ENCODE peak calls at places on chromosomes 2 and 18, in eight cellular contexts. One of them, this sample, is unnamed.
A peak's percentile ranks its signal among the peaks of the same experiment; 100 is the strongest.

GRCh38 chr2:149908731-149909690 is 321.4 kb upstream of the MMADHC start:
- DNase-seq in PC-9: no peak
- DNase-seq in HCT116: no peak
- DNase-seq in K562: no peak
- DNase-seq in OCI-LY7: no peak
- DNase-seq in hepatocyte: peak; percentile 14
- DNase-seq in fibroblast of lung: peak; percentile 56
- DNase-seq in GM23338: no peak
- DNase-seq in this sample: no peak

GRCh38 chr2:122955761-122956160 is 1069.3 kb upstream of the CNTNAP5 start:
- DNase-seq in PC-9: no peak
- DNase-seq in HCT116: no peak
- DNase-seq in K562: no peak
- DNase-seq in OCI-LY7: no peak
- DNase-seq in hepatocyte: peak; percentile 3
- DNase-seq in fibroblast of lung: no peak
- DNase-seq in GM23338: no peak
- DNase-seq in this sample: no peak

GRCh38 chr2:152513681-152514080 is 178.7 kb downstream of the FMNL2 start:
- DNase-seq in PC-9: peak; percentile 74
- DNase-seq in HCT116: peak; percentile 22
- DNase-seq in K562: no peak
- DNase-seq in OCI-LY7: no peak
- DNase-seq in hepatocyte: no peak
- DNase-seq in fibroblast of lung: peak; percentile 77
- DNase-seq in GM23338: no peak
- DNase-seq in this sample: peak; percentile 25

GRCh38 chr2:132484144-132484543 is 67.5 kb downstream of the GPR39 start:
- DNase-seq in PC-9: no peak
- DNase-seq in HCT116: no peak
- DNase-seq in K562: no peak
- DNase-seq in OCI-LY7: no peak
- DNase-seq in hepatocyte: no peak
- DNase-seq in fibroblast of lung: no peak
- DNase-seq in GM23338: no peak
- DNase-seq in this sample: no peak

GRCh38 chr2:71347517-71347916 is 15.9 kb downstream of the ZNF638 start:
- DNase-seq in PC-9: no peak
- DNase-seq in HCT116: no peak
- DNase-seq in K562: peak; percentile 26
- DNase-seq in OCI-LY7: peak; percentile 6
- DNase-seq in hepatocyte: peak; percentile 27
- DNase-seq in fibroblast of lung: peak; percentile 18
- DNase-seq in GM23338: peak; percentile 45
- DNase-seq in this sample: no peak

GRCh38 chr2:135744761-135745314 is 3.2 kb downstream of the UBXN4 start:
- DNase-seq in PC-9: no peak
- DNase-seq in HCT116: no peak
- DNase-seq in K562: peak; percentile 32
- DNase-seq in OCI-LY7: peak; percentile 65
- DNase-seq in hepatocyte: peak; percentile 39
- DNase-seq in fibroblast of lung: peak; percentile 11
- DNase-seq in GM23338: peak; percentile 52
- DNase-seq in this sample: peak; percentile 57

GRCh38 chr18:9922592-9923308 is 8.9 kb downstream of the VAPA start:
- DNase-seq in PC-9: no peak
- DNase-seq in HCT116: no peak
- DNase-seq in K562: no peak
- DNase-seq in OCI-LY7: no peak
- DNase-seq in hepatocyte: no peak
- DNase-seq in fibroblast of lung: no peak
- DNase-seq in GM23338: no peak
- DNase-seq in this sample: no peak

GRCh38 chr2:108401800-108402199 is 24.0 kb downstream of the SULT1C4 start:
- DNase-seq in PC-9: no peak
- DNase-seq in HCT116: no peak
- DNase-seq in K562: peak; percentile 31
- DNase-seq in OCI-LY7: no peak
- DNase-seq in hepatocyte: no peak
- DNase-seq in fibroblast of lung: no peak
- DNase-seq in GM23338: no peak
- DNase-seq in this sample: no peak

GRCh38 chr18:37499008-37499407 is 66.6 kb downstream of the CELF4 start:
- DNase-seq in PC-9: no peak
- DNase-seq in HCT116: no peak
- DNase-seq in K562: no peak
- DNase-seq in OCI-LY7: no peak
- DNase-seq in hepatocyte: no peak
- DNase-seq in fibroblast of lung: no peak
- DNase-seq in GM23338: no peak
- DNase-seq in this sample: no peak

GRCh38 chr2:40123746-40124145 is 328.1 kb downstream of the SLC8A1 start:
- DNase-seq in PC-9: no peak
- DNase-seq in HCT116: no peak
- DNase-seq in K562: no peak
- DNase-seq in OCI-LY7: no peak
- DNase-seq in hepatocyte: no peak
- DNase-seq in fibroblast of lung: no peak
- DNase-seq in GM23338: no peak
- DNase-seq in this sample: no peak

GRCh38 chr18:49491534-49491856 is 4.5 kb upstream of the C18orf32 start:
- DNase-seq in PC-9: no peak
- DNase-seq in HCT116: no peak
- DNase-seq in K562: no peak
- DNase-seq in OCI-LY7: no peak
- DNase-seq in hepatocyte: no peak
- DNase-seq in fibroblast of lung: no peak
- DNase-seq in GM23338: no peak
- DNase-seq in this sample: no peak

GRCh38 chr18:63158676-63159291 is 160.8 kb downstream of the BCL2 start:
- DNase-seq in PC-9: no peak
- DNase-seq in HCT116: no peak
- DNase-seq in K562: no peak
- DNase-seq in OCI-LY7: no peak
- DNase-seq in hepatocyte: no peak
- DNase-seq in fibroblast of lung: no peak
- DNase-seq in GM23338: no peak
- DNase-seq in this sample: no peak

GRCh38 chr2:72112421-72112820 is 35.2 kb downstream of the CYP26B1 start:
- DNase-seq in PC-9: no peak
- DNase-seq in HCT116: no peak
- DNase-seq in K562: no peak
- DNase-seq in OCI-LY7: no peak
- DNase-seq in hepatocyte: no peak
- DNase-seq in fibroblast of lung: peak; percentile 70
- DNase-seq in GM23338: no peak
- DNase-seq in this sample: no peak

GRCh38 chr18:49133112-49133511 is 182.3 kb upstream of the SMAD7 start:
- DNase-seq in PC-9: no peak
- DNase-seq in HCT116: no peak
- DNase-seq in K562: no peak
- DNase-seq in OCI-LY7: no peak
- DNase-seq in hepatocyte: no peak
- DNase-seq in fibroblast of lung: no peak
- DNase-seq in GM23338: no peak
- DNase-seq in this sample: no peak

GRCh38 chr2:122100371-122101150 is 345.1 kb downstream of the TSN start:
- DNase-seq in PC-9: no peak
- DNase-seq in HCT116: no peak
- DNase-seq in K562: no peak
- DNase-seq in OCI-LY7: no peak
- DNase-seq in hepatocyte: no peak
- DNase-seq in fibroblast of lung: peak; percentile 87
- DNase-seq in GM23338: peak; percentile 41
- DNase-seq in this sample: no peak

GRCh38 chr2:190538201-190538600 is 3.7 kb upstream of the NEMP2 start:
- DNase-seq in PC-9: no peak
- DNase-seq in HCT116: no peak
- DNase-seq in K562: no peak
- DNase-seq in OCI-LY7: no peak
- DNase-seq in hepatocyte: no peak
- DNase-seq in fibroblast of lung: no peak
- DNase-seq in GM23338: no peak
- DNase-seq in this sample: no peak

GRCh38 chr18:685438-685837 is 27.0 kb downstream of the ENOSF1 start:
- DNase-seq in PC-9: no peak
- DNase-seq in HCT116: peak; percentile 13
- DNase-seq in K562: peak; percentile 67
- DNase-seq in OCI-LY7: no peak
- DNase-seq in hepatocyte: no peak
- DNase-seq in fibroblast of lung: no peak
- DNase-seq in GM23338: peak; percentile 52
- DNase-seq in this sample: no peak

GRCh38 chr18:40197711-40198110 is 1757.3 kb upstream of the PIK3C3 start:
- DNase-seq in PC-9: no peak
- DNase-seq in HCT116: no peak
- DNase-seq in K562: no peak
- DNase-seq in OCI-LY7: no peak
- DNase-seq in hepatocyte: no peak
- DNase-seq in fibroblast of lung: no peak
- DNase-seq in GM23338: no peak
- DNase-seq in this sample: no peak
- H3K79me2 ChIP-seq in PC-9: no peaks in the 10 kb centered on the region
- H3K79me2 ChIP-seq in HCT116: no peaks in the 10 kb centered on the region
- H3K79me2 ChIP-seq in K562: no peaks in the 10 kb centered on the region
- H3K79me2 ChIP-seq in OCI-LY7: no peaks in the 10 kb centered on the region
- H3K79me2 ChIP-seq in hepatocyte: no peaks in the 10 kb centered on the region
- H3K79me2 ChIP-seq in fibroblast of lung: no peaks in the 10 kb centered on the region
- H3K79me2 ChIP-seq in GM23338: no peaks in the 10 kb centered on the region
- H3K79me2 ChIP-seq in this sample: no peaks in the 10 kb centered on the region

GRCh38 chr18:13473751-13474150 is 252.6 kb downstream of the FAM210A start:
- DNase-seq in PC-9: no peak
- DNase-seq in HCT116: no peak
- DNase-seq in K562: no peak
- DNase-seq in OCI-LY7: no peak
- DNase-seq in hepatocyte: no peak
- DNase-seq in fibroblast of lung: peak; percentile 6
- DNase-seq in GM23338: no peak
- DNase-seq in this sample: no peak
- H3K79me2 ChIP-seq in PC-9: no peaks in the 10 kb centered on the region
- H3K79me2 ChIP-seq in HCT116: no peaks in the 10 kb centered on the region
- H3K79me2 ChIP-seq in K562: no peaks in the 10 kb centered on the region
- H3K79me2 ChIP-seq in OCI-LY7: no peaks in the 10 kb centered on the region
- H3K79me2 ChIP-seq in hepatocyte: no peaks in the 10 kb centered on the region
- H3K79me2 ChIP-seq in fibroblast of lung: no peaks in the 10 kb centered on the region
- H3K79me2 ChIP-seq in GM23338: no peaks in the 10 kb centered on the region
- H3K79me2 ChIP-seq in this sample: no peaks in the 10 kb centered on the region

GRCh38 chr2:235639387-235639786 is 145.5 kb downstream of the AGAP1 start:
- DNase-seq in PC-9: no peak
- DNase-seq in HCT116: no peak
- DNase-seq in K562: no peak
- DNase-seq in OCI-LY7: no peak
- DNase-seq in hepatocyte: peak; percentile 65
- DNase-seq in fibroblast of lung: peak; percentile 83
- DNase-seq in GM23338: no peak
- DNase-seq in this sample: no peak

GRCh38 chr2:235641333-235641732 is 147.5 kb downstream of the AGAP1 start:
- DNase-seq in PC-9: no peak
- DNase-seq in HCT116: no peak
- DNase-seq in K562: no peak
- DNase-seq in OCI-LY7: no peak
- DNase-seq in hepatocyte: no peak
- DNase-seq in fibroblast of lung: peak; percentile 63
- DNase-seq in GM23338: peak; percentile 28
- DNase-seq in this sample: no peak

GRCh38 chr2:235641956-235642355 is 148.1 kb downstream of the AGAP1 start:
- DNase-seq in PC-9: no peak
- DNase-seq in HCT116: no peak
- DNase-seq in K562: no peak
- DNase-seq in OCI-LY7: no peak
- DNase-seq in hepatocyte: no peak
- DNase-seq in fibroblast of lung: no peak
- DNase-seq in GM23338: peak; percentile 18
- DNase-seq in this sample: no peak

GRCh38 chr2:235639885-235640284 is 146.0 kb downstream of the AGAP1 start:
- DNase-seq in PC-9: no peak
- DNase-seq in HCT116: no peak
- DNase-seq in K562: no peak
- DNase-seq in OCI-LY7: no peak
- DNase-seq in hepatocyte: no peak
- DNase-seq in fibroblast of lung: no peak
- DNase-seq in GM23338: no peak
- DNase-seq in this sample: no peak

DNA sequence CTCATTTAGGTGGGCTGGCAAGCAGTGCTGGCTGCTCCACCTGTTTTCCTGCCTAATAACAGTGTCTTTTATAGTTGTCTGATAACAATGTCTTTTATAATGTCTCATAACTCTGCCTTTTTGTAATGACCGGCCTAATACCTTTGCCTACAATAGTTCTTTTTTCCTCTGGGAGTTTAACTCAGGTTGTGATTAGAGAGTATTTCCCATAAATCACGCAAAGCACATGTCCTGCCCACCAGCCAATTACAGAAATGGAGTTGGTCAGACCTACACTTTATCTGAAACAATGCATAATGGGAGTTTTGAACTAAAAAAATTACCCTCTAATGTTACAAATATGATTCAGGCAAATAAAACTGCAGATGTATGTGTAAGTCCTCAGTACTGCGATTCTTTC is 147.1 kb downstream of the AGAP1 start:
- DNase-seq in PC-9: no peak
- DNase-seq in HCT116: no peak
- DNase-seq in K562: no peak
- DNase-seq in OCI-LY7: no peak
- DNase-seq in hepatocyte: no peak
- DNase-seq in fibroblast of lung: no peak
- DNase-seq in GM23338: no peak
- DNase-seq in this sample: no peak
- H3K79me2 ChIP-seq in PC-9: peaks cover 94% of the 10 kb centered on the region
- H3K79me2 ChIP-seq in HCT116: peaks cover 86% of the 10 kb centered on the region
- H3K79me2 ChIP-seq in K562: peaks cover 48% of the 10 kb centered on the region
- H3K79me2 ChIP-seq in OCI-LY7: no peaks in the 10 kb centered on the region
- H3K79me2 ChIP-seq in hepatocyte: peaks cover 65% of the 10 kb centered on the region
- H3K79me2 ChIP-seq in fibroblast of lung: peaks cover 4% of the 10 kb centered on the region
- H3K79me2 ChIP-seq in GM23338: peaks cover 64% of the 10 kb centered on the region
- H3K79me2 ChIP-seq in this sample: peaks cover 3% of the 10 kb centered on the region

GRCh38 chr2:85759257-85759613 is 5.4 kb downstream of the ATOH8 start:
- DNase-seq in PC-9: no peak
- DNase-seq in HCT116: no peak
- DNase-seq in K562: no peak
- DNase-seq in OCI-LY7: no peak
- DNase-seq in hepatocyte: no peak
- DNase-seq in fibroblast of lung: no peak
- DNase-seq in GM23338: no peak
- DNase-seq in this sample: no peak

GRCh38 chr2:85761946-85762345 is 8.2 kb downstream of the ATOH8 start:
- DNase-seq in PC-9: no peak
- DNase-seq in HCT116: no peak
- DNase-seq in K562: no peak
- DNase-seq in OCI-LY7: no peak
- DNase-seq in hepatocyte: no peak
- DNase-seq in fibroblast of lung: no peak
- DNase-seq in GM23338: no peak
- DNase-seq in this sample: no peak

GRCh38 chr2:85761512-85761944 is 7.7 kb downstream of the ATOH8 start:
- DNase-seq in PC-9: no peak
- DNase-seq in HCT116: no peak
- DNase-seq in K562: no peak
- DNase-seq in OCI-LY7: no peak
- DNase-seq in hepatocyte: no peak
- DNase-seq in fibroblast of lung: no peak
- DNase-seq in GM23338: no peak
- DNase-seq in this sample: no peak

GRCh38 chr2:85760371-85760770 is 6.6 kb downstream of the ATOH8 start:
- DNase-seq in PC-9: no peak
- DNase-seq in HCT116: no peak
- DNase-seq in K562: no peak
- DNase-seq in OCI-LY7: no peak
- DNase-seq in hepatocyte: no peak
- DNase-seq in fibroblast of lung: peak; percentile 67
- DNase-seq in GM23338: no peak
- DNase-seq in this sample: no peak

GRCh38 chr2:85760872-85761271 is 7.1 kb downstream of the ATOH8 start:
- DNase-seq in PC-9: no peak
- DNase-seq in HCT116: no peak
- DNase-seq in K562: no peak
- DNase-seq in OCI-LY7: no peak
- DNase-seq in hepatocyte: no peak
- DNase-seq in fibroblast of lung: no peak
- DNase-seq in GM23338: no peak
- DNase-seq in this sample: no peak
- H3K79me2 ChIP-seq in PC-9: no peaks in the 10 kb centered on the region
- H3K79me2 ChIP-seq in HCT116: no peaks in the 10 kb centered on the region
- H3K79me2 ChIP-seq in K562: no peaks in the 10 kb centered on the region
- H3K79me2 ChIP-seq in OCI-LY7: no peaks in the 10 kb centered on the region
- H3K79me2 ChIP-seq in hepatocyte: peaks cover 3% of the 10 kb centered on the region
- H3K79me2 ChIP-seq in fibroblast of lung: peaks cover 61% of the 10 kb centered on the region
- H3K79me2 ChIP-seq in GM23338: no peaks in the 10 kb centered on the region
- H3K79me2 ChIP-seq in this sample: no peaks in the 10 kb centered on the region